ENCODE peak calls at places on chromosomes 12 and 14, in five cellular contexts. Y is B cell, O is OCI-LY7, W is Calu3, R is left ventricle myocardium inferior. F is an unnamed sample.

GRCh38 chr14:94767321-94767878 is 2.5 kb downstream of the GSC start:
- DNase-seq in Y (no peak), O (no peak), W (no peak), R (no peak), F (no peak)

GRCh38 chr12:51434305-51434704 is 9.7 kb downstream of the SLC4A8 start:
- DNase-seq in Y (no peak), O (no peak), W (no peak), R (no peak), F (no peak)

GRCh38 chr12:30463636-30464035 is 232.0 kb downstream of the IPO8 start:
- DNase-seq in Y (no peak), O (no peak), W (no peak), R (no peak), F (no peak)

GRCh38 chr12:113134521-113134951 is 1.0 kb downstream of the RASAL1 start:
- DNase-seq in Y (no peak), O (peak), W (no peak), R (no peak), F (no peak)

GRCh38 chr12:126202138-126202537 is 1136.9 kb downstream of the AACS start:
- DNase-seq in Y (peak), O (no peak), W (no peak), R (no peak), F (no peak)

GRCh38 chr14:66216763-66217162 is 269.4 kb upstream of the CCDC196 start:
- DNase-seq in Y (no peak), O (peak), W (no peak), R (no peak), F (no peak)

GRCh38 chr14:68232643-68233055 is 413.1 kb downstream of the RAD51B start:
- DNase-seq in Y (no peak), O (no peak), W (peak), R (no peak), F (no peak)

GRCh38 chr14:50225067-50225973 is 6.1 kb downstream of the SOS2 start:
- DNase-seq in Y (no peak), O (no peak), W (no peak), R (no peak), F (no peak)

GRCh38 chr12:43882578-43883178 is 46.8 kb downstream of the TMEM117 start:
- DNase-seq in Y (peak), O (peak), W (peak), R (no peak), F (peak)

GRCh38 chr12:5561057-5561456 is 129.1 kb downstream of the NTF3 start:
- DNase-seq in Y (no peak), O (no peak), W (no peak), R (no peak), F (no peak)

GRCh38 chr12:104480826-104481457 is 24.2 kb downstream of the CHST11 start:
- DNase-seq in Y (no peak), O (no peak), W (no peak), R (peak), F (no peak)

GRCh38 chr12:122860854-122861585 is 25.8 kb downstream of the HIP1R start:
- DNase-seq in Y (no peak), O (no peak), W (no peak), R (no peak), F (no peak)

GRCh38 chr12:132255642-132256041 is 73.7 kb downstream of the GALNT9 start:
- DNase-seq in Y (no peak), O (no peak), W (no peak), R (no peak), F (no peak)

GRCh38 chr14:49512571-49512970 is 73.6 kb downstream of the RPS29 start:
- DNase-seq in Y (no peak), O (no peak), W (no peak), R (no peak), F (no peak)

GRCh38 chr14:54192610-54193009 is 204.2 kb upstream of the CDKN3 start:
- DNase-seq in Y (no peak), O (no peak), W (no peak), R (no peak), F (no peak)

GRCh38 chr14:68541128-68541896 is 251.6 kb downstream of the ZFP36L1 start:
- DNase-seq in Y (no peak), O (no peak), W (no peak), R (no peak), F (no peak)

GRCh38 chr12:130281157-130281799 is 56.4 kb upstream of the PIWIL1 start:
- DNase-seq in Y (peak), O (no peak), W (no peak), R (no peak), F (no peak)

GRCh38 chr12:113683566-113683965 is 211.9 kb upstream of the LHX5 start:
- DNase-seq in Y (no peak), O (no peak), W (no peak), R (no peak), F (no peak)

GRCh38 chr12:115049617-115050016 is 365.6 kb upstream of the TBX3 start:
- DNase-seq in Y (no peak), O (no peak), W (no peak), R (no peak), F (no peak)

GRCh38 chr12:58918475-58918874 is 1.8 kb downstream of the LRIG3 start:
- DNase-seq in Y (no peak), O (no peak), W (no peak), R (no peak), F (no peak)

GRCh38 chr12:105079011-105079570 is 5.2 kb downstream of the ALDH1L2 start:
- DNase-seq in Y (no peak), O (no peak), W (no peak), R (no peak), F (no peak)

GRCh38 chr14:64891839-64892375 is 12.2 kb upstream of the SPTB start:
- DNase-seq in Y (peak), O (peak), W (peak), R (no peak), F (peak)

GRCh38 chr14:65222434-65222833 is 120.1 kb upstream of the MAX start:
- DNase-seq in Y (peak), O (peak), W (peak), R (peak), F (peak)

GRCh38 chr14:100537701-100538565 is 49.3 kb downstream of the BEGAIN start:
- DNase-seq in Y (no peak), O (no peak), W (no peak), R (peak), F (no peak)

GRCh38 chr14:72962829-72963312 is 36.6 kb downstream of the DCAF4 start:
- DNase-seq in Y (no peak), O (no peak), W (peak), R (no peak), F (no peak)

GRCh38 chr14:102140027-102140749 is 491 bp downstream of the WDR20 start:
- DNase-seq in Y (peak), O (peak), W (peak), R (peak), F (peak)

GRCh38 chr12:47362131-47362686 is 282.4 kb upstream of the AMIGO2 start:
- DNase-seq in Y (no peak), O (no peak), W (no peak), R (no peak), F (no peak)
- TF ChIP-seq CTCF in Y (no peak), O (no peak), W (no peak), R (no peak), F (no peak)

DNA sequence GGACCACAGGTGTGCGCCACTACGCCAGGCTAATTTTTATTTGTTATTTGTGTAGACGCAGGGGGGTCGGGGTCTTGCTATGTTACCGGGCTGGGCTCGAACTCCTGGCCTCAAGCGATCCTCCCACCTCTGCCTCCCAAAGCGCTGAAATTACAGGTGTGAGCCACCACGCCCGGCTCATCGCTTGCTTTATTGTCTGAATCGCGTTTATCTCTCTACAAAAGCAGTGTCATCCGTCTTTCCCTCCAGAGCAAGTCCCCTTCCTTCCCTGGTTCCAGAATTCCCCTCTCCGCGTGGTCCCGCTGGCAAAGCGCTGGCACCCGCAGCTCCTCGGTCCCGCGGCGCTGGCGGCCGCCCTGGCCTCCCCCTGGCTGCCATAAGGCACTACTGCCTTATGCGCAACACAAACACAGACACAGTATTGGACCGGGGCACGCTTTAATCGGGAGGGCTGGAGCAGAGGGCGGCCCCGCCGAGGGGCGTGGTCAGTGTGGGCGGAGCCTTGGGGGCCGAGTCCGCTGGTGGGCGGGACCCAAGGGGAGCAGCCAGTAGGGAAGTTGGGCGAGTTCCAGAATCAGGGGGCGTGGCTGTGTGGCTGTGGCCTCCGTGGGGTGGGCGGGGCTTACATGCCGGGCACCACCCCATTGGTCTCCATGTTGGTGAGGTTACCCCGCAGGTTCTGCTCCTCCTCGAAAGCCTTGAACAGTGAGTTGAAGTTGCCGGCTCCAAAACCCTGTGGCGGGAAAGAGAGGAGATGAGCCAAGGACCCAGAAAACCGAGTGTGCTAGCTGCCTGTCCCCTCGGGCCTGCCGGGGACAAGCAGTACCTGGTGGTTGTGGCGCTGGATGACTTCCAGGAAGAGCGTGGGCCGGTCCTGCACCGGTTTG is 19.3 kb downstream of the HPD start:
- DNase-seq in Y (peak), O (peak), W (peak), R (peak), F (peak)
- TF ChIP-seq CTCF in Y (peak), O (peak), W (no peak), R (peak), F (peak)

DNA sequence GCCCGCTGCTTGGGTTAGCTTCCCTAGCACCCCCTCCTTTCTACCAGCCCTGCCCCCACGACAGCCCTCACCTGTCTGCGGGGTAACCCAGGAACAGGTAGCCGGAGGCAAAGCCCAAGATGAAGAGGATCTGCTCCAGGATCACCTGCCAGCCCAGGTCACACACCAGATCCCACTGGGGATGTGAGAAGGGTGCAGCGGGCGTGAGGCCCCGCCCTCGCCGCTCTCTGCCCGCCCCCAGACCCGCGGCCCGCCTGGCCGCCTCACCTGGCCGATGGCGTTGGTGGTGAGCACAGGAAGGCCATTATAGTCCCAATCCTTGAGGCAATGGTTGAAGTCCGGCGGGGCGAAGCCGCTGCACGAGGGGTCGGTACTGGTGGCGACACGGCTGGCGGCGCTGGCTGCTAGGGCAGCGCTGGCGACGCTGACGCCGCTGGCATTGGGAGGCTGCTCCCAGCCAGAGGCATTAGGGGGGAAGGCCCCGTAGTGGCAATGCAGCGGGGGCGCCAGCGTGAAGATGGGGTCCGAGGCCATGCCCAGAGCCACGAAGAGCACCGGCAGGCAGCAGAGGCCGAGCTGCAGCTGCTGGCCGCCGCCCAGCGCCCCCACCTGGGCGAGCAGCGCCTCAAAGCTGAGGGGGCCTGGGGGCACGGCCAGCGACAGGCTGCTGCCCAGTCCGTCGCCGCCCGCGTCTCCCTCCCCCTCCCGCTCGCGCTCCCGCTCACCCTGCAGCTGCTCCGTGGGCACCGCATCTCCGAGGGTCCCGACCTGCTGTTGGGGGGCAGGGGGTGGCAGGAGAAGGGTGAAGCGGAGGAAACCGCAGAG is 794 bp downstream of the SLC22A17 start:
- DNase-seq in Y (no peak), O (no peak), W (no peak), R (no peak), F (peak)
- TF ChIP-seq CTCF in Y (no peak), O (no peak), W (no peak), R (no peak), F (peak)

GRCh38 chr12:72201457-72201856 is 70.7 kb upstream of the TRHDE start:
- DNase-seq in Y (no peak), O (no peak), W (no peak), R (no peak), F (no peak)

DNA sequence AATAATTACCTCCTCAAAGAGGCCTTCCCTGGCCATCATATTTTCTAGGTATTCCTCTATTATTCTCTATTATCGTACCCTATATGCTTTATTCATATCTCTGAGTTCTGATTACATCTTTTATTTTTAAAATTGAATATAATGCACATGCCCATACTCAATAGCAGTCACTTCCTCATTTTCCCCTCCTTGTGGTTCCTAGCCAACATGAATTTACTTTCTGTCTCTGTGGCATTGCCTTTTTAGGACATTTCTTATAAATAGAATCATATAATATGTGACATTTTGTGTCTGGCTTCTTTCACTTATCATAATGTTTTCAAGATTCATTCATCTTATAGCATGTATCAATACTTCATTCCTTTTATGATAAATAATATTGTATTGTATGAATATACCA is 74.4 kb upstream of the TRHDE start:
- DNase-seq in Y (no peak), O (no peak), W (no peak), R (no peak), F (no peak)
- TF ChIP-seq CTCF in Y (no peak), O (no peak), W (no peak), R (no peak), F (no peak)

GRCh38 chr12:11171145-11171952 is at the start of gene SMIM10L1:
- DNase-seq in Y (peak), O (peak), W (peak), R (peak), F (peak)
- TF ChIP-seq CTCF in Y (no peak), O (no peak), W (no peak), R (no peak), F (no peak)

DNA sequence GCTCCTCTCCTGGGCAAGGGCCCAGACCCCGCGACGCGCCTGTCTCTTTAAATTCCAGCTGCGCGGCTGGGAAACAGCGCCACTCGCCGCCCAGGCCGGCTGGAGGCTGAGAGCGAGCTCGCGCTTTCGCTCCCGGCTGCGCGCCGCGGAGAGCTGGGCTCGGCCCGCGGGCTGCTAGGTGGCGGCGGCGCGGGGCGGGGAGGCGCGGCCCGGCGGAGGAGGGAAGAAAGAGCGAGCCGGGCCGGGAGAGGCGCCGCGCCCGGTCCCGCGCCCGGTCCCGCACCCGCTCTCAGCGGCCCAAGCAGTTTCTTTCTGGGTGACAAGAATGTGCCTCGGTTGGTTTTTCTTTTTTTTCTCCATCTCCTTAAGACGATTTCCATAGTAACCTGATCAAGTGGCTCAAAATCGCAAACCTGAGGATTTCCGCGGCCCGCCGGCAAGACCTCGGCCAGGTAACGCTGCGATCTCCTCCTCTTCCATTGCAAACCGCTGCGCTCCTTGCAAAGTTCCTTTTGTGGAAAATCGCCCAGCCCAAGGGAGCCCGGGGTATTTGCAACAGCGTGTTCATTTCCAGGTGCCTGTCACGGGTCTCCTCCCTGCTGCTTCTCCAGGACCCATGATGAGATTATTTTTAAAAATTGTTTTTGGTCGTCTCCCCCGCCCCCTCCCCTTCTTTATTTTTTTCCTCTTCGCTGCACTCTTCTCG is 259.5 kb upstream of the E2F7 start:
- DNase-seq in Y (no peak), O (peak), W (peak), R (peak), F (peak)
- TF ChIP-seq CTCF in Y (no peak), O (peak), W (peak), R (peak), F (no peak)

GRCh38 chr12:129186952-129187351 is 333.7 kb downstream of the GLT1D1 start:
- DNase-seq in Y (no peak), O (peak), W (no peak), R (no peak), F (no peak)
- TF ChIP-seq CTCF in Y (no peak), O (peak), W (no peak), R (no peak), F (no peak)

GRCh38 chr12:108633534-108634224 is at the start of gene SELPLG:
- DNase-seq in Y (peak), O (peak), W (no peak), R (peak), F (no peak)
- TF ChIP-seq CTCF in Y (peak), O (peak), W (no peak), R (no peak), F (no peak)